ENCODE peak calls at places on chromosome X, in five cellular contexts. U, H, P, W and C are unnamed samples.

GRCh38 chrX:39519213-39519544 is 578.6 kb downstream of the BCOR start:
- DNase-seq in W (peak), H (no peak), U (peak), P (no peak), C (no peak)

GRCh38 chrX:19174401-19175025 is 52.2 kb upstream of the ADGRG2 start:
- DNase-seq in H (no peak), P (peak), U (peak), W (no peak), C (no peak)

GRCh38 chrX:10071451-10072163 is 85.2 kb upstream of the CLCN4 start:
- DNase-seq in H (no peak), W (peak), P (peak), U (no peak), C (no peak)

GRCh38 chrX:70253377-70254062 is 6.5 kb downstream of the P2RY4 start:
- DNase-seq in H (no peak), U (no peak), W (peak), P (peak), C (no peak)

GRCh38 chrX:45322820-45323219 is 122.1 kb upstream of the DIPK2B start:
- DNase-seq in H (no peak), W (no peak), U (peak), P (peak), C (no peak)

GRCh38 chrX:105480646-105481310 is 260.3 kb upstream of the TEX13A start:
- DNase-seq in W (no peak), U (no peak), H (no peak), P (no peak), C (no peak)

GRCh38 chrX:56728321-56728720 is 722 bp upstream of the NBDY start:
- DNase-seq in U (peak), H (no peak), P (peak), W (no peak), C (no peak)

GRCh38 chrX:140177821-140178220 is 212.5 kb upstream of the CXorf66 start:
- DNase-seq in P (no peak), W (no peak), H (no peak), U (no peak), C (no peak)

GRCh38 chrX:54695231-54695630 is 102.8 kb downstream of the ITIH6 start:
- DNase-seq in H (no peak), U (no peak), P (peak), W (no peak), C (no peak)

GRCh38 chrX:9492901-9493300 is 28.0 kb downstream of the TBL1X start:
- DNase-seq in U (no peak), H (no peak), W (no peak), P (no peak), C (no peak)